ENCODE peak calls at places on chromosomes 13 and 19, in seven cellular contexts. Q is activated naive CD8-positive, alpha-beta T cell treated with anti-CD3 and anti-CD28 coated beads, Interleukin-2, amount 50 U/mL, for 24 hours; K is HS-5; D is left ventricle myocardium inferior; T is T-helper 22 cell; I is T-helper 9 cell; P is AG04450. Z is an unnamed sample.

GRCh38 chr19:6273701-6274601 is 5.8 kb downstream of the MLLT1 start:
- DNase-seq in Q (no peak), K (peak), D (peak), T (no peak), I (no peak), P (no peak), Z (peak)

GRCh38 chr13:102440259-102440936 is 38.5 kb upstream of the FGF14 start:
- DNase-seq in Q (no peak), K (no peak), D (no peak), T (no peak), I (no peak), P (no peak), Z (no peak)

GRCh38 chr19:2048104-2048958 is 2.7 kb downstream of the MKNK2 start:
- DNase-seq in Q (no peak), K (no peak), D (no peak), T (no peak), I (no peak), P (no peak), Z (no peak)

GRCh38 chr19:2631213-2631821 is 71.2 kb downstream of the GNG7 start:
- DNase-seq in Q (no peak), K (no peak), D (no peak), T (no peak), I (no peak), P (no peak), Z (no peak)

GRCh38 chr19:51810228-51810627 is 15.3 kb downstream of the FPR3 start:
- DNase-seq in Q (no peak), K (no peak), D (no peak), T (no peak), I (no peak), P (no peak), Z (no peak)

GRCh38 chr13:24313449-24313848 is 4.1 kb downstream of the C1QTNF9 start:
- DNase-seq in Q (no peak), K (no peak), D (no peak), T (no peak), I (no peak), P (no peak), Z (no peak)

GRCh38 chr13:48446454-48446853 is 33.5 kb upstream of the LPAR6 start:
- DNase-seq in Q (no peak), K (peak), D (no peak), T (no peak), I (no peak), P (peak), Z (no peak)

GRCh38 chr13:37473035-37473434 is 125.5 kb downstream of the POSTN start:
- DNase-seq in Q (no peak), K (no peak), D (no peak), T (no peak), I (no peak), P (no peak), Z (no peak)

GRCh38 chr13:75715598-75716523 is 79.7 kb downstream of the LMO7 start:
- DNase-seq in Q (no peak), K (no peak), D (no peak), T (no peak), I (no peak), P (no peak), Z (peak)

GRCh38 chr13:106398289-106398688 is 137.2 kb downstream of the EFNB2 start:
- DNase-seq in Q (no peak), K (no peak), D (no peak), T (no peak), I (no peak), P (no peak), Z (no peak)

GRCh38 chr19:42130254-42130573 is 2.0 kb downstream of the POU2F2 start:
- DNase-seq in Q (no peak), K (no peak), D (no peak), T (no peak), I (no peak), P (no peak), Z (no peak)

GRCh38 chr19:58227964-58228583 is 640 bp upstream of the ZNF544 start:
- DNase-seq in Q (peak), K (no peak), D (no peak), T (no peak), I (no peak), P (no peak), Z (no peak)

GRCh38 chr13:66663206-66663605 is 566.9 kb downstream of the PCDH9 start:
- DNase-seq in Q (no peak), K (no peak), D (no peak), T (no peak), I (no peak), P (no peak), Z (no peak)

GRCh38 chr13:98478134-98479129 is 98.5 kb downstream of the STK24 start:
- DNase-seq in Q (peak), K (no peak), D (no peak), T (peak), I (no peak), P (no peak), Z (no peak)

GRCh38 chr19:46605356-46605821 is 4.3 kb downstream of the CALM3 start:
- DNase-seq in Q (no peak), K (no peak), D (no peak), T (no peak), I (no peak), P (no peak), Z (no peak)

GRCh38 chr19:1189419-1189818 is 15.4 kb upstream of the SBNO2 start:
- DNase-seq in Q (peak), K (no peak), D (no peak), T (no peak), I (no peak), P (no peak), Z (no peak)

GRCh38 chr13:86974251-86974994 is 696.7 kb upstream of the SLITRK5 start:
- DNase-seq in Q (no peak), K (no peak), D (no peak), T (no peak), I (no peak), P (no peak), Z (no peak)

Z was measured in GM13977.